ENCODE peak calls at places on chromosomes 4 and X, in six cellular contexts. X, H, Z, P, J and F are unnamed samples.
A peak's percentile ranks its signal among the peaks of the same experiment; 100 is the strongest.

GRCh38 chr4:89254847-89255246 is 52.8 kb downstream of the GPRIN3 start:
- DNase-seq in X (no peak), J (peak; percentile 5), Z (no peak), P (peak; percentile 60), H (peak; percentile 70), F (peak; percentile 49)

GRCh38 chrX:100995469-100995868 is 26.0 kb downstream of the ARL13A start:
- DNase-seq in P (no peak), X (no peak), J (peak; percentile 50), Z (no peak), H (no peak), F (no peak)

GRCh38 chr4:184312126-184312525 is 94.5 kb upstream of the ENPP6 start:
- DNase-seq in X (no peak), J (no peak), H (no peak), Z (no peak), P (no peak), F (no peak)

GRCh38 chr4:15890246-15890829 is 48.2 kb downstream of the FGFBP1 start:
- DNase-seq in J (no peak), X (no peak), P (no peak), Z (no peak), H (no peak), F (no peak)

GRCh38 chr4:10587296-10587695 is 97.3 kb downstream of the CLNK start:
- DNase-seq in P (no peak), H (no peak), J (no peak), Z (no peak), X (no peak), F (no peak)

GRCh38 chr4:15695240-15695699 is 7.6 kb upstream of the BST1 start:
- DNase-seq in Z (no peak), H (peak; percentile 74), X (no peak), P (no peak), J (peak; percentile 38), F (no peak)

GRCh38 chr4:14807857-14808256 is 194.4 kb upstream of the CPEB2 start:
- DNase-seq in X (no peak), Z (no peak), J (no peak), H (no peak), P (no peak), F (no peak)

GRCh38 chr4:33924801-33925200 is 2319.5 kb downstream of the ARAP2 start:
- DNase-seq in Z (no peak), J (no peak), P (no peak), X (no peak), H (no peak), F (no peak)

GRCh38 chrX:66142351-66142750 is 21.7 kb upstream of the HEPH start:
- DNase-seq in J (no peak), X (no peak), P (no peak), H (no peak), Z (no peak), F (no peak)

GRCh38 chr4:40099010-40099409 is 42.4 kb downstream of the N4BP2 start:
- DNase-seq in X (no peak), H (no peak), P (no peak), Z (no peak), J (peak; percentile 6), F (no peak)

GRCh38 chrX:49901068-49901467 is 21.3 kb upstream of the CLCN5 start:
- DNase-seq in J (no peak), Z (no peak), H (no peak), P (no peak), X (no peak), F (no peak)

GRCh38 chrX:27838176-27838575 is 30.4 kb downstream of the MAGEB10 start:
- DNase-seq in H (no peak), J (no peak), P (no peak), X (no peak), Z (no peak), F (no peak)

GRCh38 chr4:134324179-134324578 is 122.6 kb upstream of the PABPC4L start:
- DNase-seq in H (no peak), J (no peak), X (no peak), Z (no peak), P (no peak), F (no peak)

GRCh38 chr4:27048350-27049100 is 187.9 kb downstream of the STIM2 start:
- DNase-seq in H (peak; percentile 51), Z (no peak), X (no peak), J (no peak), P (peak; percentile 57), F (no peak)

GRCh38 chr4:39732728-39733127 is 34.8 kb downstream of the UBE2K start:
- DNase-seq in H (no peak), P (no peak), Z (no peak), X (no peak), J (peak; percentile 89), F (no peak)

GRCh38 chr4:158193171-158193749 is 17.0 kb upstream of the TMEM144 start:
- DNase-seq in Z (no peak), H (peak; percentile 60), P (peak; percentile 44), J (no peak), X (no peak), F (no peak)

GRCh38 chr4:125390126-125390525 is 75.4 kb downstream of the FAT4 start:
- DNase-seq in J (no peak), H (no peak), Z (no peak), X (no peak), P (no peak), F (no peak)

GRCh38 chr4:75715105-75715799 is 9.1 kb upstream of the USO1 start:
- DNase-seq in J (peak; percentile 80), P (no peak), X (no peak), Z (no peak), H (no peak), F (no peak)

GRCh38 chr4:146654976-146655761 is 16.5 kb downstream of the POU4F2 start:
- DNase-seq in Z (no peak), H (peak; percentile 72), P (peak; percentile 61), X (no peak), J (peak; percentile 21), F (no peak)

GRCh38 chr4:103845075-103845474 is 125.3 kb upstream of the TACR3 start:
- DNase-seq in P (no peak), Z (no peak), X (no peak), H (no peak), J (no peak), F (no peak)

GRCh38 chr4:61786226-61786625 is 586.1 kb downstream of the ADGRL3 start:
- DNase-seq in X (no peak), H (no peak), P (no peak), Z (no peak), J (no peak), F (no peak)

GRCh38 chrX:96407501-96407900 is 277.1 kb upstream of the DIAPH2 start:
- DNase-seq in H (no peak), Z (no peak), P (no peak), J (peak; percentile 66), X (no peak), F (no peak)

GRCh38 chr4:39083164-39083563 is 21.1 kb downstream of the KLHL5 start:
- DNase-seq in P (no peak), X (no peak), J (no peak), H (no peak), Z (no peak), F (no peak)

GRCh38 chr4:173051697-173052096 is 116.9 kb upstream of the GALNT7 start:
- DNase-seq in H (peak; percentile 32), P (no peak), X (no peak), Z (no peak), J (no peak), F (no peak)

GRCh38 chr4:164876680-164877324 is at the start of gene APELA:
- DNase-seq in P (no peak), J (peak; percentile 2), H (peak; percentile 74), Z (no peak), X (no peak), F (no peak)

GRCh38 chr4:133263082-133263481 is 114.0 kb downstream of the PCDH10 start:
- DNase-seq in P (no peak), X (no peak), J (no peak), H (peak; percentile 25), Z (no peak), F (no peak)

GRCh38 chr4:160562661-160563060 is 1459.8 kb downstream of the RAPGEF2 start:
- DNase-seq in Z (no peak), H (no peak), X (no peak), J (no peak), P (no peak), F (no peak)

GRCh38 chr4:184347251-184348239 is 126.8 kb downstream of the IRF2 start:
- DNase-seq in J (no peak), H (peak; percentile 94), P (no peak), X (no peak), Z (no peak), F (no peak)

GRCh38 chrX:337331-337831 is 18.8 kb upstream of the GTPBP6 start:
- DNase-seq in J (no peak), X (no peak), H (no peak), P (no peak), Z (no peak), F (no peak)

GRCh38 chr4:8274772-8275241 is 5.3 kb downstream of the HTRA3 start:
- DNase-seq in X (peak; percentile 56), Z (peak; percentile 64), J (peak; percentile 98), H (no peak), P (peak; percentile 92), F (no peak)

GRCh38 chr4:105198541-105198940 is 51.9 kb downstream of the TET2 start:
- DNase-seq in Z (no peak), H (no peak), X (no peak), P (no peak), J (peak; percentile 14), F (no peak)

GRCh38 chr4:127249066-127249766 is 383.5 kb upstream of the INTU start:
- DNase-seq in P (no peak), H (no peak), Z (no peak), X (no peak), J (peak; percentile 6), F (no peak)

GRCh38 chr4:88803600-88804096 is 106.0 kb upstream of the NAP1L5 start:
- DNase-seq in J (peak; percentile 97), X (no peak), H (no peak), Z (no peak), P (no peak), F (no peak)

GRCh38 chrX:41148553-41148952 is 63.3 kb downstream of the USP9X start:
- DNase-seq in P (no peak), Z (no peak), H (no peak), J (no peak), X (no peak), F (no peak)

GRCh38 chr4:155444695-155445094 is 67.9 kb upstream of the MAP9 start:
- DNase-seq in X (no peak), P (no peak), H (no peak), Z (no peak), J (no peak), F (no peak)

GRCh38 chr4:148116264-148116663 is 325.9 kb downstream of the NR3C2 start:
- DNase-seq in H (no peak), P (no peak), Z (no peak), J (peak; percentile 92), X (no peak), F (no peak)

GRCh38 chr4:823761-824460 is 2.0 kb downstream of the CPLX1 start:
- DNase-seq in Z (no peak), H (peak; percentile 38), P (peak; percentile 42), X (no peak), J (no peak), F (no peak)